ENCODE peak calls at places on chromosomes 16 and 17, in five cellular contexts. One of them, this sample, is unnamed.

GRCh38 chr16:8660841-8661301 is 13.5 kb upstream of the ABAT start:
- DNase-seq in OCI-LY7: peak; percentile 59
- DNase-seq in NCI-H2081: peak; percentile 60
- DNase-seq in A549: peak; percentile 72
- DNase-seq in mucosa of gallbladder: peak; percentile 61
- DNase-seq in this sample: peak; percentile 83

GRCh38 chr17:82952019-82952418 is 112.2 kb upstream of the ZNF750 start:
- DNase-seq in OCI-LY7: no peak
- DNase-seq in NCI-H2081: no peak
- DNase-seq in A549: no peak
- DNase-seq in mucosa of gallbladder: no peak
- DNase-seq in this sample: no peak

GRCh38 chr17:40093580-40094201 is 6.7 kb downstream of the NR1D1 start:
- DNase-seq in OCI-LY7: no peak
- DNase-seq in NCI-H2081: no peak
- DNase-seq in A549: no peak
- DNase-seq in mucosa of gallbladder: no peak
- DNase-seq in this sample: no peak

GRCh38 chr17:80937501-80938356 is 53.9 kb upstream of the CHMP6 start:
- DNase-seq in OCI-LY7: no peak
- DNase-seq in NCI-H2081: no peak
- DNase-seq in A549: no peak
- DNase-seq in mucosa of gallbladder: no peak
- DNase-seq in this sample: no peak

GRCh38 chr17:38613981-38614779 is 8.4 kb upstream of the SRCIN1 start:
- DNase-seq in OCI-LY7: no peak
- DNase-seq in NCI-H2081: no peak
- DNase-seq in A549: no peak
- DNase-seq in mucosa of gallbladder: no peak
- DNase-seq in this sample: no peak

GRCh38 chr17:73030995-73031394 is 61.5 kb downstream of the SLC39A11 start:
- DNase-seq in OCI-LY7: no peak
- DNase-seq in NCI-H2081: no peak
- DNase-seq in A549: no peak
- DNase-seq in mucosa of gallbladder: no peak
- DNase-seq in this sample: no peak

GRCh38 chr17:16440814-16441629 is 25.7 kb downstream of the TRPV2 start:
- DNase-seq in OCI-LY7: no peak
- DNase-seq in NCI-H2081: no peak
- DNase-seq in A549: no peak
- DNase-seq in mucosa of gallbladder: no peak
- DNase-seq in this sample: peak; percentile 16

GRCh38 chr17:28282596-28282995 is 36.4 kb upstream of the TMEM97 start:
- DNase-seq in OCI-LY7: no peak
- DNase-seq in NCI-H2081: no peak
- DNase-seq in A549: peak; percentile 64
- DNase-seq in mucosa of gallbladder: no peak
- DNase-seq in this sample: peak; percentile 34

GRCh38 chr16:50462793-50463507 is 85.2 kb upstream of the NKD1 start:
- DNase-seq in OCI-LY7: no peak
- DNase-seq in NCI-H2081: no peak
- DNase-seq in A549: no peak
- DNase-seq in mucosa of gallbladder: no peak
- DNase-seq in this sample: no peak

GRCh38 chr17:7293131-7293557 is 1.3 kb downstream of the YBX2 start:
- DNase-seq in OCI-LY7: no peak
- DNase-seq in NCI-H2081: no peak
- DNase-seq in A549: no peak
- DNase-seq in mucosa of gallbladder: no peak
- DNase-seq in this sample: peak; percentile 81

GRCh38 chr17:6488008-6488539 is 43.8 kb downstream of the PIMREG start:
- DNase-seq in OCI-LY7: no peak
- DNase-seq in NCI-H2081: no peak
- DNase-seq in A549: no peak
- DNase-seq in mucosa of gallbladder: no peak
- DNase-seq in this sample: no peak